ENCODE peak calls at places on chromosomes 6 and 20, in eight cellular contexts. One of them, this sample, is unnamed.

GRCh38 chr20:56249244-56249955 is 868 bp downstream of the MC3R start:
- DNase-seq in left lung: peak
- DNase-seq in neural crest cell: peak
- DNase-seq in mesothelial cell of epicardium: no peak
- DNase-seq in AG04450: no peak
- DNase-seq in GM13977: peak
- DNase-seq in spleen: no peak
- DNase-seq in brain microvascular endothelial cell: no peak
- DNase-seq in this sample: no peak

GRCh38 chr20:23095504-23095903 is 9.4 kb upstream of the CD93 start:
- DNase-seq in neural crest cell: no peak
- DNase-seq in AG04450: no peak
- DNase-seq in GM13977: no peak
- DNase-seq in mesothelial cell of epicardium: no peak
- DNase-seq in spleen: no peak
- DNase-seq in brain microvascular endothelial cell: no peak
- DNase-seq in left lung: no peak
- DNase-seq in this sample: no peak

GRCh38 chr6:69179681-69180080 is 544.6 kb downstream of the ADGRB3 start:
- DNase-seq in AG04450: no peak
- DNase-seq in left lung: peak
- DNase-seq in GM13977: no peak
- DNase-seq in mesothelial cell of epicardium: no peak
- DNase-seq in brain microvascular endothelial cell: no peak
- DNase-seq in spleen: no peak
- DNase-seq in neural crest cell: no peak
- DNase-seq in this sample: no peak

GRCh38 chr20:922781-923180 is 6.6 kb upstream of the ANGPT4 start:
- DNase-seq in GM13977: no peak
- DNase-seq in spleen: peak
- DNase-seq in AG04450: no peak
- DNase-seq in mesothelial cell of epicardium: no peak
- DNase-seq in brain microvascular endothelial cell: no peak
- DNase-seq in neural crest cell: no peak
- DNase-seq in left lung: no peak
- DNase-seq in this sample: no peak

GRCh38 chr6:151089916-151090443 is 149.8 kb upstream of the AKAP12 start:
- DNase-seq in AG04450: no peak
- DNase-seq in mesothelial cell of epicardium: no peak
- DNase-seq in spleen: no peak
- DNase-seq in left lung: no peak
- DNase-seq in brain microvascular endothelial cell: no peak
- DNase-seq in neural crest cell: no peak
- DNase-seq in GM13977: no peak
- DNase-seq in this sample: no peak

GRCh38 chr6:141415896-141416295 is 716.8 kb upstream of the GJE1 start:
- DNase-seq in spleen: no peak
- DNase-seq in mesothelial cell of epicardium: no peak
- DNase-seq in GM13977: no peak
- DNase-seq in AG04450: no peak
- DNase-seq in brain microvascular endothelial cell: peak
- DNase-seq in neural crest cell: no peak
- DNase-seq in left lung: no peak
- DNase-seq in this sample: no peak

GRCh38 chr20:23641936-23642751 is 4.4 kb upstream of the CST3 start:
- DNase-seq in neural crest cell: no peak
- DNase-seq in mesothelial cell of epicardium: no peak
- DNase-seq in left lung: no peak
- DNase-seq in AG04450: peak
- DNase-seq in GM13977: no peak
- DNase-seq in brain microvascular endothelial cell: peak
- DNase-seq in spleen: no peak
- DNase-seq in this sample: no peak

GRCh38 chr6:37942606-37943376 is 123.3 kb downstream of the ZFAND3 start:
- DNase-seq in neural crest cell: no peak
- DNase-seq in spleen: no peak
- DNase-seq in mesothelial cell of epicardium: no peak
- DNase-seq in left lung: no peak
- DNase-seq in AG04450: no peak
- DNase-seq in brain microvascular endothelial cell: no peak
- DNase-seq in GM13977: no peak
- DNase-seq in this sample: no peak

GRCh38 chr20:35025116-35025515 is 67.5 kb downstream of the TRPC4AP start:
- DNase-seq in brain microvascular endothelial cell: no peak
- DNase-seq in neural crest cell: no peak
- DNase-seq in spleen: no peak
- DNase-seq in mesothelial cell of epicardium: no peak
- DNase-seq in AG04450: no peak
- DNase-seq in GM13977: no peak
- DNase-seq in left lung: no peak
- DNase-seq in this sample: no peak

GRCh38 chr6:125310994-125311649 is 9.4 kb upstream of the HDDC2 start:
- DNase-seq in mesothelial cell of epicardium: no peak
- DNase-seq in neural crest cell: peak
- DNase-seq in left lung: no peak
- DNase-seq in AG04450: peak
- DNase-seq in spleen: no peak
- DNase-seq in GM13977: peak
- DNase-seq in brain microvascular endothelial cell: peak
- DNase-seq in this sample: no peak

GRCh38 chr6:155882527-155883333 is 427.1 kb upstream of the NOX3 start:
- DNase-seq in brain microvascular endothelial cell: no peak
- DNase-seq in mesothelial cell of epicardium: no peak
- DNase-seq in spleen: no peak
- DNase-seq in left lung: no peak
- DNase-seq in AG04450: no peak
- DNase-seq in neural crest cell: no peak
- DNase-seq in GM13977: peak
- DNase-seq in this sample: no peak

GRCh38 chr6:30714263-30714662 is 2.8 kb downstream of the MDC1 start:
- DNase-seq in brain microvascular endothelial cell: no peak
- DNase-seq in left lung: no peak
- DNase-seq in spleen: no peak
- DNase-seq in neural crest cell: no peak
- DNase-seq in AG04450: no peak
- DNase-seq in mesothelial cell of epicardium: no peak
- DNase-seq in GM13977: no peak
- DNase-seq in this sample: no peak

GRCh38 chr6:30719791-30720737 is at the start of gene TUBB:
- DNase-seq in spleen: peak
- DNase-seq in neural crest cell: peak
- DNase-seq in AG04450: peak
- DNase-seq in left lung: peak
- DNase-seq in mesothelial cell of epicardium: peak
- DNase-seq in brain microvascular endothelial cell: peak
- DNase-seq in GM13977: peak
- DNase-seq in this sample: peak

GRCh38 chr6:30716879-30717128 is 277 bp downstream of the MDC1 start:
- DNase-seq in AG04450: no peak
- DNase-seq in neural crest cell: no peak
- DNase-seq in mesothelial cell of epicardium: no peak
- DNase-seq in left lung: no peak
- DNase-seq in spleen: no peak
- DNase-seq in GM13977: no peak
- DNase-seq in brain microvascular endothelial cell: no peak
- DNase-seq in this sample: no peak

GRCh38 chr6:30719356-30719755 is 796 bp upstream of the TUBB start:
- DNase-seq in left lung: no peak
- DNase-seq in GM13977: no peak
- DNase-seq in neural crest cell: no peak
- DNase-seq in spleen: peak
- DNase-seq in AG04450: no peak
- DNase-seq in brain microvascular endothelial cell: no peak
- DNase-seq in mesothelial cell of epicardium: no peak
- DNase-seq in this sample: no peak

DNA sequence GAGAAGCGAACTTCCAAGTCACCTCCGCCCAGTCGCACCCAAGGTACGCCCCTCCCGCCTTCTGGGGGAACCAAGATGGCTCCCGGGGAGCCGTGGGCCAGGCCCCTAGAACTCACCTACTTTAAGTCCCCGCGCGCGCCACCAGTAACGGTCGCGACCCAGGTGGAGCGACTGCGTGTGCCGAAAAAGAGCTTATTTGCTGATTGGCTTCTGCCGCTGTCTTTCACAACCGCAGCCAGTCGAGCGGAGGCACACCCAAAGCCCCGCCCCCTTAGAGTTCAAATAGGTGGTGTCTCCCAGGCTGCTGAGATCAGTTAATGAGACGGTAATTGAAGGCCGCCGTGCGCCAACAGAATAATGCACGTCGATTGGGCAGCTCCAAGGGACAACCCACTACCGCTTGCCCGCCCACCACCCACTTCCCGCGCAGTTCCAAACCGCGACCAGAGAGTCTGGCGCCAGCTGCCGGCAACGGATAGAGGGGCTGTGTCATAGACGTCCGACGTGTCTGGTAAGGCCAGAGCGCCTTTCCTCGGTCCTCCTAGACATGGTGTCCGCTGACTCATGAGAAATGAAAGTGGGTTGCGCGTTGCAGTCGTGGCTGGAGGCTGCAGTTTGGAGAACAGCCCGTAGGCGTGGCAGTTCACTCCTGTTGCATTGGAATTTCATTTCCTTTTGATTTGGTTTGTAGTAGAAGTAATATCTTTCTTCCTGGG is at the start of gene MDC1:
- DNase-seq in AG04450: peak
- DNase-seq in neural crest cell: peak
- DNase-seq in brain microvascular endothelial cell: peak
- DNase-seq in spleen: peak
- DNase-seq in GM13977: peak
- DNase-seq in left lung: peak
- DNase-seq in mesothelial cell of epicardium: peak
- DNase-seq in this sample: peak
- TF ChIP-seq CTCF in AG04450: peak
- TF ChIP-seq CTCF in neural crest cell: peak
- TF ChIP-seq CTCF in brain microvascular endothelial cell: peak
- TF ChIP-seq CTCF in spleen: peak
- TF ChIP-seq CTCF in GM13977: peak
- TF ChIP-seq CTCF in left lung: peak
- TF ChIP-seq CTCF in mesothelial cell of epicardium: peak
- TF ChIP-seq CTCF in this sample: no peak

GRCh38 chr6:84428300-84428907 is 201.0 kb upstream of the CEP162 start:
- DNase-seq in brain microvascular endothelial cell: peak
- DNase-seq in mesothelial cell of epicardium: peak
- DNase-seq in spleen: no peak
- DNase-seq in AG04450: no peak
- DNase-seq in neural crest cell: peak
- DNase-seq in left lung: no peak
- DNase-seq in GM13977: peak
- DNase-seq in this sample: no peak

GRCh38 chr6:84434550-84434949 is 207.1 kb upstream of the CEP162 start:
- DNase-seq in spleen: no peak
- DNase-seq in mesothelial cell of epicardium: no peak
- DNase-seq in GM13977: no peak
- DNase-seq in brain microvascular endothelial cell: no peak
- DNase-seq in AG04450: no peak
- DNase-seq in neural crest cell: no peak
- DNase-seq in left lung: no peak
- DNase-seq in this sample: no peak

DNA sequence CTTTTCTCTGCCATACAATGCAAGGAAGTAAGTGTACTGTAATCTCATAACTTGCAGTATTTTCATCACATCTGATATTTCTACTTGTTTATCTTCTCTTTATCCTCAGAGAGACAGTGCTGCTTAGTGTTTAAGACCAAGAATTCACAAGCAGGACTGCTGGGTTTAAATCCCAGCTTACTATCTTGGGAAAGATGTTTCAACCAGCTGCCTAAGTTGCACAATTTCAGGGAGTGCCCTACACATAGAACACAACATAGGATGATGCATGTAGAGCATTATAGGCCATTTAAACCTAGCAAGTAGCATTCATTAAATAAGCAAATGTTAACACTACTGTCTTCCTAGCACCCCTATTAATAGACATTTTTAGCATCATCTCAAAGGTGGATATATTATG is 205.2 kb upstream of the CEP162 start:
- DNase-seq in brain microvascular endothelial cell: no peak
- DNase-seq in left lung: no peak
- DNase-seq in neural crest cell: no peak
- DNase-seq in AG04450: no peak
- DNase-seq in spleen: no peak
- DNase-seq in GM13977: no peak
- DNase-seq in mesothelial cell of epicardium: no peak
- DNase-seq in this sample: no peak
- TF ChIP-seq CTCF in brain microvascular endothelial cell: no peak
- TF ChIP-seq CTCF in left lung: no peak
- TF ChIP-seq CTCF in neural crest cell: no peak
- TF ChIP-seq CTCF in AG04450: no peak
- TF ChIP-seq CTCF in spleen: no peak
- TF ChIP-seq CTCF in GM13977: no peak
- TF ChIP-seq CTCF in mesothelial cell of epicardium: no peak
- TF ChIP-seq CTCF in this sample: no peak

DNA sequence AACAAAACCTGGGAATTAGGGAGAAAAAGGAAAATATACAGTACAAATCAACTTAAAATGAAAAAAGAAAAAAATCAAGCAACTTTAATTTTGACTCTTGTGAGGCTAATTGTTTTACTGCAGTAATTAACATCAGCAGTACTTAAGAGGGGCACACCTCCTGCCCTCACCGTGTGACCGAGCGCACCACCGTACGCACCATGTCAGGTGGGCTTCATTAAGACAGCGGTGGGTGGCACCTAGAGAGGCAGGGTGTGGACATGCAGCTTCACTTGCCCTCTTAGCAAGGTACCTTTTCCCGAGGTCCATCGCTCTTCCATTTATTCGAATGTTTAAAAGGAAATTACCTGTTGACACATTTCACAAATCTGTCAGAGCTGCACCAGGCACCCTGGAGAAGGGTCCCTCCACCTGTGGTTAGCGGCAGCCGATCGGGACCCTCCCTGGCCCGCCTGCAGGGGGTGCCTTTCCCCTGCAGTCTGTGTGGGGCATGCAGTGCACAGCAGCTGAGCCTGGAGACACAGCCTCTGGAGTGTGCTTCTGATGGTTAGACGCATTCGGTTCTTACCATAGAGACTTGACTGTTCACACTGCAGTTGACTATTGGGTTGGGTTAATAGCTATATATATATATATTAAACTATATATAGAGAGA is 184.1 kb downstream of the TMEM242 start:
- DNase-seq in AG04450: no peak
- DNase-seq in neural crest cell: no peak
- DNase-seq in left lung: no peak
- DNase-seq in spleen: no peak
- DNase-seq in brain microvascular endothelial cell: no peak
- DNase-seq in GM13977: no peak
- DNase-seq in mesothelial cell of epicardium: no peak
- DNase-seq in this sample: no peak
- TF ChIP-seq CTCF in AG04450: peak
- TF ChIP-seq CTCF in neural crest cell: peak
- TF ChIP-seq CTCF in left lung: no peak
- TF ChIP-seq CTCF in spleen: no peak
- TF ChIP-seq CTCF in brain microvascular endothelial cell: peak
- TF ChIP-seq CTCF in GM13977: no peak
- TF ChIP-seq CTCF in mesothelial cell of epicardium: no peak
- TF ChIP-seq CTCF in this sample: no peak

DNA sequence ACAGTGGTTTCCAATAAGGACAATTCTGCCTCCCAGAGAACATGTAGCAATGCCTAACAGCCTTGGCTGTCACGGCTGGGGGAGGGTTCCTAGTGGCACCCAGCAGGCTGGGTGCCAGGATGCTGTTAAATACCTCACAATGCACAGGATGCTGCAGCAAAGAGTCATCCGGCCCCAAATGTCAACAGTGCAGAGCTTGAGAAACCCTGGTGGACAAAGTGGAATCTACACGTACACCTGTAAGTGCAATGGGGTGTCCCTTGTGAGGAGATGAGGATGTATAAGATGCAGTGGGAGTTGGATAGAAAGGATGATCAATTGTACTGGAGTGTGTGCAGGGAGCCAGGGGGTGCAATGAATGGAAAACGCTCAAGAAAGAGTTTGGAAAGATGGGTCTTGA is 142.4 kb downstream of the FNDC1 start:
- DNase-seq in mesothelial cell of epicardium: no peak
- DNase-seq in GM13977: no peak
- DNase-seq in spleen: no peak
- DNase-seq in neural crest cell: no peak
- DNase-seq in brain microvascular endothelial cell: no peak
- DNase-seq in AG04450: no peak
- DNase-seq in left lung: no peak
- DNase-seq in this sample: no peak
- TF ChIP-seq CTCF in mesothelial cell of epicardium: no peak
- TF ChIP-seq CTCF in GM13977: no peak
- TF ChIP-seq CTCF in spleen: no peak
- TF ChIP-seq CTCF in neural crest cell: no peak
- TF ChIP-seq CTCF in brain microvascular endothelial cell: no peak
- TF ChIP-seq CTCF in AG04450: no peak
- TF ChIP-seq CTCF in left lung: no peak
- TF ChIP-seq CTCF in this sample: no peak

This sample was measured in activated B cell treated with CpG ODN at 0.5 μM for 24 hours.